ENCODE peak calls at places on chromosomes 13 and 19, in ten cellular contexts. S, Y, B, T, H, V, K, I, N and C are unnamed samples.

GRCh38 chr13:91291078-91291477 is 56.4 kb upstream of the MIR17HG start:
- DNase-seq in T (no peak), I (no peak), B (no peak), V (no peak), S (no peak), H (no peak), Y (no peak), N (no peak), K (no peak), C (no peak)

GRCh38 chr13:66530158-66530557 is 700.0 kb downstream of the PCDH9 start:
- DNase-seq in Y (no peak), V (no peak), T (no peak), N (no peak), H (no peak), I (no peak), S (no peak), B (no peak), K (no peak), C (no peak)

GRCh38 chr19:9865732-9866627 is 30.9 kb downstream of the PIN1 start:
- DNase-seq in B (no peak), I (no peak), S (no peak), H (no peak), T (peak), V (no peak), N (no peak), K (no peak), Y (no peak), C (no peak)

GRCh38 chr19:6590458-6591319 is at the start of gene CD70:
- DNase-seq in V (peak), S (no peak), H (no peak), Y (peak), T (no peak), B (no peak), N (no peak), I (no peak), K (no peak), C (peak)

GRCh38 chr19:38111898-38112297 is 112.1 kb downstream of the DPF1 start:
- DNase-seq in S (no peak), N (no peak), H (no peak), B (no peak), V (no peak), I (no peak), K (no peak), Y (no peak), T (no peak), C (no peak)

GRCh38 chr19:10899171-10899653 is 27.9 kb downstream of the CARM1 start:
- DNase-seq in N (peak), V (peak), B (peak), Y (no peak), T (peak), S (no peak), I (no peak), H (no peak), K (peak), C (no peak)

GRCh38 chr13:59409651-59410200 is 754.0 kb downstream of the DIAPH3 start:
- DNase-seq in T (no peak), S (no peak), N (no peak), V (no peak), Y (peak), I (no peak), K (no peak), B (no peak), H (no peak), C (no peak)

GRCh38 chr13:93259527-93260080 is 33.0 kb downstream of the GPC6 start:
- DNase-seq in T (no peak), B (no peak), K (no peak), Y (peak), S (no peak), H (no peak), I (no peak), N (no peak), V (no peak), C (no peak)

GRCh38 chr19:48573163-48573505 is 21.2 kb downstream of the SULT2B1 start:
- DNase-seq in T (no peak), I (no peak), N (peak), V (no peak), K (no peak), B (no peak), S (no peak), H (no peak), Y (no peak), C (no peak)

GRCh38 chr13:38697197-38697596 is 10.3 kb downstream of the FREM2 start:
- DNase-seq in V (no peak), B (no peak), H (no peak), S (no peak), I (no peak), T (no peak), Y (no peak), N (no peak), K (no peak), C (no peak)

GRCh38 chr19:58356971-58357797 is 3.9 kb upstream of the A1BG start:
- DNase-seq in H (no peak), B (peak), S (no peak), Y (no peak), N (no peak), K (no peak), T (no peak), V (no peak), I (peak), C (no peak)

GRCh38 chr19:42191855-42192254 is 25.6 kb downstream of the DEDD2 start:
- DNase-seq in S (no peak), Y (peak), K (no peak), H (no peak), V (peak), I (peak), T (no peak), B (no peak), N (no peak), C (no peak)

GRCh38 chr13:114096031-114096485 is 36.4 kb downstream of the RASA3 start:
- DNase-seq in B (no peak), I (no peak), N (peak), H (no peak), T (no peak), Y (no peak), K (no peak), S (no peak), V (no peak), C (no peak)

GRCh38 chr13:106403280-106403679 is 132.2 kb downstream of the EFNB2 start:
- DNase-seq in Y (no peak), T (no peak), B (no peak), V (no peak), N (no peak), H (no peak), K (no peak), S (no peak), I (no peak), C (no peak)

GRCh38 chr19:56087647-56088346 is 33.3 kb downstream of the ZNF787 start:
- DNase-seq in N (no peak), K (no peak), Y (no peak), H (no peak), B (no peak), T (no peak), S (no peak), V (no peak), I (no peak), C (no peak)

GRCh38 chr19:3423183-3423829 is 56.9 kb downstream of the NFIC start:
- DNase-seq in S (no peak), H (no peak), I (peak), N (no peak), T (peak), V (no peak), Y (no peak), B (peak), K (peak), C (no peak)

GRCh38 chr19:17149393-17150135 is 65.6 kb upstream of the USE1 start:
- DNase-seq in V (no peak), I (no peak), Y (no peak), S (no peak), H (no peak), K (no peak), T (no peak), N (no peak), B (no peak), C (no peak)
- TF ChIP-seq CTCF in V (no peak), I (no peak), Y (no peak), S (no peak), H (no peak), K (no peak), T (no peak), N (no peak), B (no peak), C (no peak)

DNA sequence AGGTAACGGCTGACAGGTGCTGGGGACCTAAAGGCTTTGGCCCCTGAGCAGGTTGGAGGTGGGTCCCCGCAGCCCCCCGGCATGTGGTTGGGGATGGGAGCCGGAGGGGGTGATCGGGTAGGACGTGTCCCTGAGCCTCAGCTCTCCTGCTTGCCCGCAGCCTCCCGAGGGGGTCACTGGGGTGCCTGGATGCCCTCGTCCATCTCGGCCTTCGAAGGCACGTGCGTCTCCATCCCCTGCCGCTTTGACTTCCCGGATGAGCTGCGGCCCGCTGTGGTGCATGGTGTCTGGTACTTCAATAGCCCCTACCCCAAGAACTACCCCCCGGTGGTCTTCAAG is 3.5 kb downstream of the MAG start:
- DNase-seq in S (no peak), Y (no peak), K (no peak), T (no peak), I (no peak), N (no peak), H (no peak), V (no peak), B (no peak), C (no peak)
- TF ChIP-seq CTCF in S (no peak), Y (no peak), K (no peak), T (no peak), I (no peak), N (no peak), H (no peak), V (no peak), B (no peak), C (no peak)

GRCh38 chr13:48533207-48533499 is 273 bp upstream of the RCBTB2 start:
- DNase-seq in S (no peak), I (no peak), B (no peak), H (no peak), Y (no peak), K (no peak), V (no peak), T (no peak), N (no peak), C (no peak)

GRCh38 chr13:48533986-48534600 is 1.2 kb upstream of the RCBTB2 start:
- DNase-seq in S (no peak), H (no peak), B (no peak), K (no peak), I (no peak), T (no peak), V (no peak), Y (no peak), N (no peak), C (no peak)

GRCh38 chr13:48531416-48532145 is 1.3 kb downstream of the RCBTB2 start:
- DNase-seq in T (peak), H (no peak), B (no peak), V (no peak), S (no peak), K (peak), Y (no peak), N (no peak), I (no peak), C (no peak)

GRCh38 chr13:48532146-48532472 is 771 bp downstream of the RCBTB2 start:
- DNase-seq in S (no peak), K (no peak), T (no peak), V (no peak), B (no peak), I (peak), H (no peak), Y (peak), N (no peak), C (no peak)

DNA sequence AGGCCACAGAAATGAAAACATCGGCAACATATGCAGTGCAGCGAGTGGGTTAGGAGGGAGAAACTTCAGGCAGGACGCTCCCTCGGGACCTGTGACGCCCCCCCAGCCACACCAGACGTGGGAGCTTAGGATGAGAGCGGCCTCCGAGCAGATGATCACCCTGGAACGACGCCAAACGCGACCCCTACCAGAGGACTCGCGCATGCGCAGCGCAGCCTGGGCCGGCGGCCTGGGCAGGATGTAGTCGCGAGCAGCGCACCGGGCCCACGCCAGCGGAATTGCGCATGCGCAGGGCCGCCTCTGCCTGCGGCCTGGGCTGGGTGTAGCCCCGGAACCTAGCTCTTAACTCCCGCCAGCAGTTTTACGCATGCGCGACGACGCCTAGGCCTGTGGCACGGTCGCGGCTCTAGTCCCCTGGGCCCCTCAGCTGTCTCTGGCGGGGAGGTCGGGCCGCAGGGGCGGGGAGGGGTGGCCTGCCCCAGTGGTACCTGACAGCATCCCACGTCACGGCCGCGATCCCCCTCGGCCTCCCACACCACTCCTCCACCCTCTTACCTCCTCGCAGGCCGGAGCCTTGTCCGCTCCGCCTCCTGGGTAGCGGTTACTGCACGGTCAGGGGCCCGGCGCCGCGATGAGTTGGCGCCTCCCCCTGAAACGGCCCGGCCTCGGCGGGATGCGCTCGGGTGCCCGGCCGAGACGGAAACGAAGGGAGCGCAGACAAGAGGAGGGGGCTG is at the start of gene RCBTB2:
- DNase-seq in N (peak), S (peak), B (peak), T (peak), H (peak), I (peak), V (peak), Y (peak), K (peak), C (peak)
- TF ChIP-seq CTCF in N (no peak), S (no peak), B (no peak), T (no peak), H (no peak), I (no peak), V (no peak), Y (no peak), K (no peak), C (no peak)

GRCh38 chr13:44649118-44649455 is 73.0 kb upstream of the TSC22D1 start:
- DNase-seq in V (no peak), B (no peak), T (no peak), K (no peak), S (no peak), Y (no peak), H (no peak), I (no peak), N (no peak), C (peak)

GRCh38 chr13:44649834-44650233 is 73.7 kb upstream of the TSC22D1 start:
- DNase-seq in I (no peak), K (no peak), V (no peak), H (no peak), T (no peak), Y (no peak), B (no peak), S (no peak), N (no peak), C (no peak)

GRCh38 chr13:44651209-44651608 is 75.1 kb upstream of the TSC22D1 start:
- DNase-seq in Y (no peak), K (no peak), I (no peak), N (no peak), H (no peak), V (no peak), B (no peak), T (no peak), S (no peak), C (no peak)

GRCh38 chr13:44646044-44646443 is 69.9 kb upstream of the TSC22D1 start:
- DNase-seq in V (no peak), S (no peak), K (no peak), B (no peak), I (no peak), Y (no peak), N (no peak), T (no peak), H (no peak), C (no peak)

DNA sequence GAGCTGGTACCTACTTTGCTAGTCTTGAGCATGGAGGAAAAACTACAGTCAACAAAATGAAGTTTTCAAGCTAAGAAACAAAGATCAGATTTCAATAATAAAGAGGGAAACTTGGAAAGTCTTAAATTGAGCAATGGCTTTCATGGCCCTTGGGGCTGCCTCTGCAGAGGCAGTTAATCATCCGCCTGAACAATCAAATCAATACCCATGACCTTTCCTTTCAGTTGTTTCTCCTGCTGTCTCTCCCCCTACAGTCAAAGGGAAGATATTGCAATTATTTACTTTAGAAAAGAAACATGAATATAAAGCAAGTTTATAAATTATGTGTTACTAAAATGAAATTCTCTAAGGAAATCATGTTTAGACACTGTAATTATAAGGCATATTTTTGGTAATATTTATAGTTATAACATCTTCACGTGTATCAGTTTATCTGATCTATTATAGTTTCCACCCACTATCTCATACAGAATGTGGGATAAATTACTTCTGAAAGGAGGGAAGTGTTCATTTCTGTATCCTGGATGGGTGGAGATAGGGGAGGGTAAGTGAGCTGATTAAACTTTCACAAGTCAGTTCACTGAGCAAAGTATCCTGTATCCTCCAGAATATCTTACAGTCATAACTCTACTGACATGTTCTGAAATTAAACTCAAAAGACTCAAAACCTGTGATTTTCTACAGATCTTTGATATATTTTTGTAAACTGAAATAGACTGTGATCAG is 72.4 kb upstream of the TSC22D1 start:
- DNase-seq in S (no peak), K (no peak), B (no peak), I (peak), N (no peak), V (no peak), T (no peak), H (no peak), Y (no peak), C (no peak)
- TF ChIP-seq CTCF in S (peak), K (peak), B (peak), I (peak), N (peak), V (peak), T (no peak), H (peak), Y (no peak), C (peak)

GRCh38 chr13:68257111-68257842 is 1027.1 kb upstream of the PCDH9 start:
- DNase-seq in I (peak), T (peak), H (no peak), K (no peak), S (no peak), Y (no peak), N (no peak), B (no peak), V (no peak), C (peak)

GRCh38 chr13:68264692-68265091 is 1034.6 kb upstream of the PCDH9 start:
- DNase-seq in I (no peak), V (no peak), S (no peak), N (no peak), Y (no peak), H (no peak), K (no peak), T (no peak), B (no peak), C (no peak)

GRCh38 chr13:68261105-68261504 is 1031.0 kb upstream of the PCDH9 start:
- DNase-seq in S (no peak), B (no peak), N (no peak), V (no peak), I (no peak), Y (no peak), K (no peak), T (peak), H (no peak), C (no peak)
- TF ChIP-seq CTCF in S (no peak), B (no peak), N (no peak), V (no peak), I (no peak), Y (no peak), K (no peak), T (no peak), H (no peak), C (no peak)

GRCh38 chr13:74554581-74555290 is 420.5 kb upstream of the KLF12 start:
- DNase-seq in T (no peak), I (no peak), H (no peak), V (no peak), N (no peak), S (no peak), B (no peak), K (no peak), Y (peak), C (no peak)
- TF ChIP-seq CTCF in T (no peak), I (no peak), H (no peak), V (no peak), N (no peak), S (no peak), B (no peak), K (no peak), Y (no peak), C (no peak)

GRCh38 chr19:14472202-14472961 is 2.8 kb downstream of the PTGER1 start:
- DNase-seq in S (peak), Y (no peak), I (peak), K (peak), T (peak), N (peak), V (peak), H (peak), B (peak), C (peak)

GRCh38 chr19:14474827-14475226 is 327 bp downstream of the PTGER1 start:
- DNase-seq in Y (no peak), N (no peak), H (no peak), V (no peak), K (no peak), T (no peak), B (no peak), S (no peak), I (no peak), C (no peak)

GRCh38 chr19:14475251-14476073 is at the start of gene PTGER1:
- DNase-seq in I (peak), T (no peak), B (no peak), S (no peak), N (no peak), K (no peak), Y (peak), V (no peak), H (no peak), C (peak)

GRCh38 chr19:14473073-14473790 is 1.9 kb downstream of the PTGER1 start:
- DNase-seq in T (no peak), V (no peak), B (no peak), K (no peak), Y (no peak), I (no peak), S (no peak), H (no peak), N (no peak), C (no peak)

DNA sequence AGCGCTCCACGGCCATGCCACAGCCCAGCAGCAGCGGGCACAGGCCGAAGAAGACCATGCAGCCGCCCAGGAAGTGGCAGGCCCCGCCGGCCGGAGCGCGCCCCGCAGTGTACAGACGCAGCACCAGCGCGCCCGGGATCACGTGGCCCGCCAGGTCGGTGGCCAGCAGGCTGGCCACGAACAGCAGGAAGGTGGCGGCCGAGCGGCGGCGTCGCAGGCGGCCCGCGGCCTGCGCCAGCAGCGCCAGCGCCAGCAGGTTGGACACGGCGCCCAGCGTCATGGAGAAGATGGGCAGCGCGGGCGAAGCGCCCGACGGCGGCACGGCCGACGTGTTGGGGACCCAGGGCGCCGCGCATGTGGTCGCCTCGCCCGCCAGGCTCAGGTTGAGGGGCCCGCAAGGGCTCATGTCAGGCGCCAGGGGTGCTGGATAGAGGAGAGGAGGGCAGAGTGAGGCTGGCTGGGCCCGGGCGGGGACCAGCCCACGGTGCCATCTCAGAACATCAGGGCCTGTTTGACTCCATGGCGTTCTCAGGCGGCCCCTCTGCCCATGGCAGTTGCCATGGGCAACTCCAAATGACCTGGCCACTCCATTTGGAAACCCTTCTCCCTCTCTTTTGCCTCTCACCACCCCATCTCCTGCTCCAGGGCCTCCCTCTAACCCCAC is 1.1 kb downstream of the PTGER1 start:
- DNase-seq in N (no peak), H (no peak), Y (peak), S (no peak), I (no peak), T (peak), V (no peak), K (peak), B (peak), C (no peak)
- TF ChIP-seq CTCF in N (no peak), H (no peak), Y (no peak), S (no peak), I (no peak), T (no peak), V (no peak), K (no peak), B (no peak), C (no peak)